ENCODE peak calls at places on chromosomes 7 and 10, in eight cellular contexts. I is HCT116; M is adrenal gland; N is cardiac fibroblast; X is CD8-positive, alpha-beta T cell; Z is tibial artery; R is lower leg skin; T is A549. Y is an unnamed sample.

GRCh38 chr7:141460781-141461715 is 90.2 kb upstream of the AGK start:
- DNase-seq in X (no peak), Z (no peak), T (no peak), M (no peak), I (no peak), R (no peak), N (no peak), Y (no peak)

GRCh38 chr7:74002474-74003017 is 25.4 kb upstream of the ELN start:
- DNase-seq in M (no peak), T (peak), N (peak), X (no peak), Z (peak), R (no peak), I (peak), Y (no peak)

GRCh38 chr10:96501985-96502384 is 11.7 kb downstream of the TLL2 start:
- DNase-seq in R (no peak), X (no peak), N (no peak), Z (no peak), T (no peak), M (no peak), I (peak), Y (no peak)

GRCh38 chr10:13788320-13788600 is 201.5 kb downstream of the PRPF18 start:
- DNase-seq in M (no peak), X (no peak), I (no peak), N (no peak), Z (peak), T (no peak), R (no peak), Y (no peak)

GRCh38 chr7:130667593-130668257 is 823 bp downstream of the COPG2 start:
- DNase-seq in Z (no peak), R (no peak), I (no peak), X (peak), T (no peak), M (no peak), N (peak), Y (no peak)

GRCh38 chr7:155405399-155406318 is 52.3 kb upstream of the EN2 start:
- DNase-seq in I (no peak), M (no peak), R (no peak), T (peak), X (no peak), N (peak), Z (no peak), Y (peak)

GRCh38 chr7:149624006-149624405 is 126.4 kb upstream of the ZNF746 start:
- DNase-seq in I (no peak), X (no peak), Z (no peak), R (peak), N (peak), M (peak), T (no peak), Y (no peak)

GRCh38 chr7:151810434-151811232 is 66.3 kb downstream of the PRKAG2 start:
- DNase-seq in Z (peak), X (no peak), R (no peak), M (no peak), T (no peak), I (no peak), N (no peak), Y (no peak)

GRCh38 chr10:51082857-51083256 is 8.6 kb downstream of the PRKG1 start:
- DNase-seq in I (no peak), N (no peak), T (no peak), R (no peak), M (no peak), X (no peak), Z (no peak), Y (no peak)

GRCh38 chr7:80591654-80592053 is 46.8 kb upstream of the CD36 start:
- DNase-seq in Z (no peak), T (no peak), R (no peak), I (no peak), X (no peak), M (no peak), N (no peak), Y (no peak)

GRCh38 chr7:121307021-121307575 is 21.7 kb upstream of the WNT16 start:
- DNase-seq in Z (no peak), R (no peak), T (no peak), X (no peak), I (no peak), M (no peak), N (no peak), Y (no peak)

GRCh38 chr10:120457431-120458172 is 575 bp downstream of the PLPP4 start:
- DNase-seq in M (no peak), N (no peak), X (no peak), R (no peak), T (no peak), I (no peak), Z (no peak), Y (no peak)

GRCh38 chr7:47572939-47573757 is 8.8 kb downstream of the TNS3 start:
- DNase-seq in Z (no peak), M (no peak), T (no peak), X (no peak), I (no peak), R (no peak), N (no peak), Y (no peak)

GRCh38 chr10:60139798-60140566 is 233.6 kb upstream of the CCDC6 start:
- DNase-seq in I (no peak), Z (no peak), R (no peak), N (peak), X (no peak), M (no peak), T (no peak), Y (peak)

GRCh38 chr10:110357252-110357780 is 52.6 kb upstream of the SMNDC1 start:
- DNase-seq in I (peak), X (no peak), T (no peak), N (peak), M (no peak), R (no peak), Z (no peak), Y (no peak)

DNA sequence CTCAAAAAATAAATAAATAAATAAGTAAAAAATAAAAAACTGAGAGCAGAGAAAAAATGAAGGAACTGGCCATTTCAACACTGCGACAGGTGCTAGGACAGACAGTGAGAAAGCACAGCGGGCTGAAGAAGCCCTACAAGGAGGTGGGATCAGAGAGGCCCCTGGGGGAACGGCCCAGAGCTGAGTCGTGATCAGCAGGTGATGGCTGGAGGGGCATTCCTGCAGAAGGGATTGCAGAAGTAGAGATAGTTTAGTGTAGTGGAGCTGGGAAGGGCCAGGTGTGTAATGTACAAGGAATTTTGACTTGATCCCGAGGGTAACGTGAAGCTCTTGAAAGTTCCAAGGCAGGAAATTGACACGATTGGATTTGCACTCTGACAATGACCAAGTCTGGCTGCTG is 112.1 kb downstream of the CUL2 start:
- DNase-seq in N (no peak), T (no peak), Z (no peak), R (no peak), M (no peak), X (no peak), I (no peak), Y (peak)
- H3K4me3 ChIP-seq in N (no peak), T (no peak), Z (no peak), R (no peak), M (no peak), X (no peak), I (no peak), Y (no peak)

GRCh38 chr10:28945959-28946358 is 268.6 kb downstream of the BAMBI start:
- DNase-seq in I (no peak), T (no peak), M (no peak), R (no peak), X (no peak), N (no peak), Z (no peak), Y (no peak)

GRCh38 chr10:28946479-28946878 is 269.2 kb downstream of the BAMBI start:
- DNase-seq in N (peak), T (no peak), R (no peak), M (no peak), X (no peak), I (no peak), Z (no peak), Y (no peak)

GRCh38 chr10:28947209-28947608 is 269.9 kb downstream of the BAMBI start:
- DNase-seq in R (no peak), X (no peak), N (peak), T (no peak), M (no peak), I (no peak), Z (no peak), Y (no peak)

GRCh38 chr10:28949005-28950004 is 272.0 kb downstream of the BAMBI start:
- DNase-seq in M (no peak), R (no peak), X (no peak), N (no peak), T (no peak), I (no peak), Z (no peak), Y (peak)

GRCh38 chr10:28948045-28948444 is 270.7 kb downstream of the BAMBI start:
- DNase-seq in I (no peak), T (no peak), R (no peak), M (no peak), N (no peak), Z (no peak), X (no peak), Y (no peak)
- H3K4me3 ChIP-seq in I (no peak), T (no peak), R (no peak), M (no peak), N (no peak), Z (no peak), X (no peak), Y (no peak)

GRCh38 chr7:27198138-27198841 is 1.6 kb downstream of the HOXA13 start:
- DNase-seq in R (peak), M (no peak), N (no peak), X (no peak), T (no peak), Z (peak), I (no peak), Y (no peak)

GRCh38 chr7:27199820-27200760 is at the start of gene HOXA13:
- DNase-seq in M (peak), T (peak), Z (peak), X (no peak), N (no peak), R (peak), I (peak), Y (peak)

GRCh38 chr7:27197137-27198042 is 2.5 kb downstream of the HOXA13 start:
- DNase-seq in T (no peak), X (no peak), M (no peak), N (no peak), I (no peak), Z (no peak), R (no peak), Y (no peak)

GRCh38 chr7:27200761-27201230 is 905 bp upstream of the HOXA13 start:
- DNase-seq in X (no peak), Z (peak), M (peak), I (no peak), N (no peak), T (no peak), R (peak), Y (no peak)

DNA sequence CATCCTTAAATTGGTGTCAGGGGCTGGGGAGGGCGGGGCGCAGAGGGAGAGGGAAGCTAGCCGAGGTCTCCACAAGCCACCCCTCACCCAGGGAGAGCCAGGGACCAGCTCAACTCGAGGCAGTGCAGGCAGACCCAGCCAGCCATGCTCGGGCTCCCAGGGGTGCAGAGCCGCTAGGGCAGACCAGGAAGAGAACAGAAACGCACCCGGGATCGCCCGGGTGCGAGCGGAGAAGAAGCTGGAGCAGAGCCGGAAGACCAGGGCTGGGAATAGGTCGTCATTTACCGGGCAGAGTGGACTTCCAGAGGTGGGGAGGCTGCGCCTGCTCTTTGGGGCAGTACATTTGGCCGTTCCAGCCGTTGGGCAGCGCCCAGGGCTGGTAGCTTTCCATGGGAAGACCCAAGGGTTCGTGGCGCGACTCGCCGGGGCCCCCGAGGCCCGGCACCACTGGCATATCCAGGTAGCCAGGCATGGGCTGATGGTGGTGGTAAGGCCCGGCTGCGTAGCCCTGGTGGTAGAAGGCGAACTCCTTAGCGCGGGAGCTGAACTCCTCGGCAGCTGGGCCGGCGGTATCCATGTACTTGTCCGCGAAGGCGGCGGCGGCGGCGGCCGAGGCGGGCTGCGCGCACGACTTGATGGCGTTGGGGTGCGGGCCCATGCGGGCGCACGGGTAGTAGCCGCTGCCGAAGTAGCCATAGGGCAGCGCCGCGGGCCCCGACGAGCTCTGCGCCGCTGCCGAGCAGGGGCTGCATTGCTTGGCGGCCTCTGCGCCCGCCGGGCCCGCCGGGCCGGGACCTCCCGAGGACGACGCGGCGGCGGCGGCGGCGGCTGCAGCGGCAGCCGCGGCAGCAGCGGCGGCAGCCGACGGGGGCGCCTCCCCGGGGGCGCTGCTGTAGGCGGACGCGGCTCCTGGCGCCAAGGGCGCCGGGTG is 755 bp downstream of the HOXA13 start:
- DNase-seq in R (peak), N (peak), T (peak), I (no peak), Z (peak), X (no peak), M (peak), Y (peak)
- H3K4me3 ChIP-seq in R (peak), N (no peak), T (peak), I (peak), Z (peak), X (no peak), M (no peak), Y (peak)

GRCh38 chr10:47412869-47413268 is 28.8 kb upstream of the ZNF488 start:
- DNase-seq in X (no peak), T (no peak), R (no peak), I (no peak), Z (no peak), M (no peak), N (peak), Y (no peak)
- H3K4me3 ChIP-seq in X (no peak), T (no peak), R (no peak), I (no peak), Z (no peak), M (no peak), N (no peak), Y (no peak)

DNA sequence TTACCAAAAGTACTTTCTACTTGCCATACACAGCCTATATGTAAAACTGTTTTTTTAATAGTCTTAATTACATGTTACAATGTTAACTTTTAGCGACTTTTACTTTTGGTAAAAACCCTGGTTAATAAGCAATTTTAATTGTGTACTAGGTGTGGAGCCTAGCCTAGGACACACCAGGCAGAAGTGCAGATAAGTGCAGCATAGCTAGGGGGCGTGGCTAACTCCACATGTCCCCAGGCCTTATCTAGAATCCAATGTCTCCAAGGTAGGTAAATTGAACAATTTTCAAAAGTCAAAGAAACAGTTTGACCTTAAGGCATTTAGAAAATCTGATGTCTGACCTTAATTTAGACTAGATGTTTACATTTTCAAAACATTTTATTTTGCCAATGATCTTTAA is 858.7 kb downstream of the CCSER2 start:
- DNase-seq in M (no peak), Z (no peak), R (no peak), T (no peak), X (no peak), I (no peak), N (no peak), Y (peak)
- H3K4me3 ChIP-seq in M (no peak), Z (no peak), R (no peak), T (no peak), X (no peak), I (no peak), N (no peak), Y (no peak)

DNA sequence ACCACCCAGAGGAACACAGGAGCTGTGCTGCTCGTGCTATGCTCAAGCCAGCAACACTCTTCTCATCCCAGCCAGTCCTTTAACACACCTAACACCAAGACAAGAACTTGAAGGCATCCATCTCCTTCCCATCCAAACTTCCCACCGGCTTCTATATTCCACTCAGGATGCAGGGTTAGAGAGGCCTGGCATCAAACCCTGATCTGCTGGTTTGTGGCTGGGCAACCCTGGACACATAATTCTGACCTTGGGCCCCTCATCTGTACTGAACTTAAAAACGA is 5.6 kb upstream of the MYO1G start:
- DNase-seq in X (no peak), T (no peak), R (no peak), M (no peak), N (no peak), I (no peak), Z (no peak), Y (no peak)
- H3K4me3 ChIP-seq in X (no peak), T (peak), R (no peak), M (no peak), N (no peak), I (no peak), Z (no peak), Y (no peak)

GRCh38 chr7:155369-156000 is 36.9 kb upstream of the FAM20C start:
- DNase-seq in M (no peak), R (no peak), I (no peak), N (no peak), X (no peak), T (no peak), Z (peak), Y (no peak)
- H3K4me3 ChIP-seq in M (no peak), R (no peak), I (no peak), N (no peak), X (no peak), T (no peak), Z (no peak), Y (no peak)